ENCODE peak calls at places on chromosome 6, in eight cellular contexts. One of them, this sample, is unnamed.

GRCh38 chr6:150456902-150457643 is 88.3 kb downstream of the IYD start:
- DNase-seq in hippocampal formation: no peak
- DNase-seq in WTC11: no peak
- DNase-seq in nucleus accumbens: no peak
- DNase-seq in GM10248: no peak
- DNase-seq in Ammon's horn: no peak
- DNase-seq in activated CD8-positive, alpha-beta memory T cell treated with anti-CD3 and anti-CD28 coated beads, Interleukin-2, amount 50 U/mL, for 4 hours: no peak
- DNase-seq in T-helper 2 cell: no peak
- DNase-seq in this sample: no peak

GRCh38 chr6:159842035-159842434 is 42.0 kb downstream of the PNLDC1 start:
- DNase-seq in hippocampal formation: no peak
- DNase-seq in WTC11: no peak
- DNase-seq in nucleus accumbens: no peak
- DNase-seq in GM10248: no peak
- DNase-seq in Ammon's horn: no peak
- DNase-seq in activated CD8-positive, alpha-beta memory T cell treated with anti-CD3 and anti-CD28 coated beads, Interleukin-2, amount 50 U/mL, for 4 hours: no peak
- DNase-seq in T-helper 2 cell: no peak
- DNase-seq in this sample: no peak

GRCh38 chr6:147207351-147207750 is 3.1 kb downstream of the STXBP5 start:
- DNase-seq in hippocampal formation: peak
- DNase-seq in WTC11: no peak
- DNase-seq in nucleus accumbens: no peak
- DNase-seq in GM10248: no peak
- DNase-seq in Ammon's horn: peak
- DNase-seq in activated CD8-positive, alpha-beta memory T cell treated with anti-CD3 and anti-CD28 coated beads, Interleukin-2, amount 50 U/mL, for 4 hours: no peak
- DNase-seq in T-helper 2 cell: no peak
- DNase-seq in this sample: no peak

GRCh38 chr6:109315331-109316129 is 66.7 kb downstream of the CD164 start:
- DNase-seq in hippocampal formation: peak
- DNase-seq in WTC11: no peak
- DNase-seq in nucleus accumbens: peak
- DNase-seq in GM10248: no peak
- DNase-seq in Ammon's horn: peak
- DNase-seq in activated CD8-positive, alpha-beta memory T cell treated with anti-CD3 and anti-CD28 coated beads, Interleukin-2, amount 50 U/mL, for 4 hours: no peak
- DNase-seq in T-helper 2 cell: no peak
- DNase-seq in this sample: no peak

GRCh38 chr6:16544521-16544920 is 216.7 kb downstream of the ATXN1 start:
- DNase-seq in hippocampal formation: no peak
- DNase-seq in WTC11: no peak
- DNase-seq in nucleus accumbens: no peak
- DNase-seq in GM10248: no peak
- DNase-seq in Ammon's horn: no peak
- DNase-seq in activated CD8-positive, alpha-beta memory T cell treated with anti-CD3 and anti-CD28 coated beads, Interleukin-2, amount 50 U/mL, for 4 hours: no peak
- DNase-seq in T-helper 2 cell: no peak
- DNase-seq in this sample: no peak

GRCh38 chr6:26276841-26277648 is 88.0 kb upstream of the BTN3A2 start:
- DNase-seq in hippocampal formation: no peak
- DNase-seq in WTC11: no peak
- DNase-seq in nucleus accumbens: no peak
- DNase-seq in GM10248: no peak
- DNase-seq in Ammon's horn: no peak
- DNase-seq in activated CD8-positive, alpha-beta memory T cell treated with anti-CD3 and anti-CD28 coated beads, Interleukin-2, amount 50 U/mL, for 4 hours: no peak
- DNase-seq in T-helper 2 cell: no peak
- DNase-seq in this sample: no peak

GRCh38 chr6:150078788-150079187 is 9.9 kb upstream of the ULBP3 start:
- DNase-seq in hippocampal formation: no peak
- DNase-seq in WTC11: no peak
- DNase-seq in nucleus accumbens: no peak
- DNase-seq in GM10248: no peak
- DNase-seq in Ammon's horn: no peak
- DNase-seq in activated CD8-positive, alpha-beta memory T cell treated with anti-CD3 and anti-CD28 coated beads, Interleukin-2, amount 50 U/mL, for 4 hours: no peak
- DNase-seq in T-helper 2 cell: no peak
- DNase-seq in this sample: no peak

GRCh38 chr6:143583542-143584330 is 72.2 kb upstream of the FUCA2 start:
- DNase-seq in hippocampal formation: no peak
- DNase-seq in WTC11: no peak
- DNase-seq in nucleus accumbens: no peak
- DNase-seq in GM10248: no peak
- DNase-seq in Ammon's horn: no peak
- DNase-seq in activated CD8-positive, alpha-beta memory T cell treated with anti-CD3 and anti-CD28 coated beads, Interleukin-2, amount 50 U/mL, for 4 hours: no peak
- DNase-seq in T-helper 2 cell: no peak
- DNase-seq in this sample: no peak

GRCh38 chr6:142088858-142089216 is 43.9 kb upstream of the GJE1 start:
- DNase-seq in hippocampal formation: no peak
- DNase-seq in WTC11: peak
- DNase-seq in nucleus accumbens: no peak
- DNase-seq in GM10248: no peak
- DNase-seq in Ammon's horn: no peak
- DNase-seq in activated CD8-positive, alpha-beta memory T cell treated with anti-CD3 and anti-CD28 coated beads, Interleukin-2, amount 50 U/mL, for 4 hours: no peak
- DNase-seq in T-helper 2 cell: no peak
- DNase-seq in this sample: no peak

GRCh38 chr6:133343220-133343619 is 102.1 kb downstream of the EYA4 start:
- DNase-seq in hippocampal formation: no peak
- DNase-seq in WTC11: no peak
- DNase-seq in nucleus accumbens: no peak
- DNase-seq in GM10248: no peak
- DNase-seq in Ammon's horn: no peak
- DNase-seq in activated CD8-positive, alpha-beta memory T cell treated with anti-CD3 and anti-CD28 coated beads, Interleukin-2, amount 50 U/mL, for 4 hours: no peak
- DNase-seq in T-helper 2 cell: no peak
- DNase-seq in this sample: no peak

GRCh38 chr6:143243786-143244185 is 183.1 kb downstream of the AIG1 start:
- DNase-seq in hippocampal formation: no peak
- DNase-seq in WTC11: no peak
- DNase-seq in nucleus accumbens: no peak
- DNase-seq in GM10248: no peak
- DNase-seq in Ammon's horn: no peak
- DNase-seq in activated CD8-positive, alpha-beta memory T cell treated with anti-CD3 and anti-CD28 coated beads, Interleukin-2, amount 50 U/mL, for 4 hours: no peak
- DNase-seq in T-helper 2 cell: no peak
- DNase-seq in this sample: no peak

GRCh38 chr6:8027965-8028651 is 36.1 kb downstream of the BLOC1S5 start:
- DNase-seq in hippocampal formation: no peak
- DNase-seq in WTC11: no peak
- DNase-seq in nucleus accumbens: no peak
- DNase-seq in GM10248: no peak
- DNase-seq in Ammon's horn: no peak
- DNase-seq in activated CD8-positive, alpha-beta memory T cell treated with anti-CD3 and anti-CD28 coated beads, Interleukin-2, amount 50 U/mL, for 4 hours: no peak
- DNase-seq in T-helper 2 cell: no peak
- DNase-seq in this sample: no peak

GRCh38 chr6:158377866-158378265 is 65.6 kb downstream of the TULP4 start:
- DNase-seq in hippocampal formation: no peak
- DNase-seq in WTC11: no peak
- DNase-seq in nucleus accumbens: peak
- DNase-seq in GM10248: no peak
- DNase-seq in Ammon's horn: peak
- DNase-seq in activated CD8-positive, alpha-beta memory T cell treated with anti-CD3 and anti-CD28 coated beads, Interleukin-2, amount 50 U/mL, for 4 hours: no peak
- DNase-seq in T-helper 2 cell: no peak
- DNase-seq in this sample: no peak

GRCh38 chr6:135537782-135538301 is 40.3 kb upstream of the AHI1 start:
- DNase-seq in hippocampal formation: no peak
- DNase-seq in WTC11: no peak
- DNase-seq in nucleus accumbens: no peak
- DNase-seq in GM10248: no peak
- DNase-seq in Ammon's horn: no peak
- DNase-seq in activated CD8-positive, alpha-beta memory T cell treated with anti-CD3 and anti-CD28 coated beads, Interleukin-2, amount 50 U/mL, for 4 hours: no peak
- DNase-seq in T-helper 2 cell: peak
- DNase-seq in this sample: no peak

GRCh38 chr6:30683980-30684338 is 2.5 kb downstream of the PPP1R18 start:
- DNase-seq in hippocampal formation: no peak
- DNase-seq in WTC11: no peak
- DNase-seq in nucleus accumbens: no peak
- DNase-seq in GM10248: no peak
- DNase-seq in Ammon's horn: no peak
- DNase-seq in activated CD8-positive, alpha-beta memory T cell treated with anti-CD3 and anti-CD28 coated beads, Interleukin-2, amount 50 U/mL, for 4 hours: no peak
- DNase-seq in T-helper 2 cell: no peak
- DNase-seq in this sample: no peak

GRCh38 chr6:148044261-148044731 is 298.3 kb upstream of the SASH1 start:
- DNase-seq in hippocampal formation: no peak
- DNase-seq in WTC11: no peak
- DNase-seq in nucleus accumbens: no peak
- DNase-seq in GM10248: no peak
- DNase-seq in Ammon's horn: no peak
- DNase-seq in activated CD8-positive, alpha-beta memory T cell treated with anti-CD3 and anti-CD28 coated beads, Interleukin-2, amount 50 U/mL, for 4 hours: no peak
- DNase-seq in T-helper 2 cell: no peak
- DNase-seq in this sample: no peak

GRCh38 chr6:169287675-169288074 is 34.0 kb upstream of the THBS2 start:
- DNase-seq in hippocampal formation: no peak
- DNase-seq in WTC11: no peak
- DNase-seq in nucleus accumbens: no peak
- DNase-seq in GM10248: no peak
- DNase-seq in Ammon's horn: no peak
- DNase-seq in activated CD8-positive, alpha-beta memory T cell treated with anti-CD3 and anti-CD28 coated beads, Interleukin-2, amount 50 U/mL, for 4 hours: no peak
- DNase-seq in T-helper 2 cell: no peak
- DNase-seq in this sample: no peak

GRCh38 chr6:56649053-56649769 is 6.5 kb upstream of the DST start:
- DNase-seq in hippocampal formation: no peak
- DNase-seq in WTC11: no peak
- DNase-seq in nucleus accumbens: no peak
- DNase-seq in GM10248: no peak
- DNase-seq in Ammon's horn: no peak
- DNase-seq in activated CD8-positive, alpha-beta memory T cell treated with anti-CD3 and anti-CD28 coated beads, Interleukin-2, amount 50 U/mL, for 4 hours: no peak
- DNase-seq in T-helper 2 cell: no peak
- DNase-seq in this sample: no peak

GRCh38 chr6:7086488-7086887 is 21.3 kb upstream of the RREB1 start:
- DNase-seq in hippocampal formation: no peak
- DNase-seq in WTC11: no peak
- DNase-seq in nucleus accumbens: no peak
- DNase-seq in GM10248: peak
- DNase-seq in Ammon's horn: peak
- DNase-seq in activated CD8-positive, alpha-beta memory T cell treated with anti-CD3 and anti-CD28 coated beads, Interleukin-2, amount 50 U/mL, for 4 hours: peak
- DNase-seq in T-helper 2 cell: peak
- DNase-seq in this sample: peak

GRCh38 chr6:27183082-27183832 is 64.2 kb upstream of the PRSS16 start:
- DNase-seq in hippocampal formation: no peak
- DNase-seq in WTC11: peak
- DNase-seq in nucleus accumbens: no peak
- DNase-seq in GM10248: no peak
- DNase-seq in Ammon's horn: no peak
- DNase-seq in activated CD8-positive, alpha-beta memory T cell treated with anti-CD3 and anti-CD28 coated beads, Interleukin-2, amount 50 U/mL, for 4 hours: no peak
- DNase-seq in T-helper 2 cell: no peak
- DNase-seq in this sample: no peak